ENCODE peak calls at places on chromosomes 6 and 20, in seven cellular contexts. O, S, N, H, F, W and K are unnamed samples.

GRCh38 chr6:80280258-80281010 is 174.0 kb downstream of the BCKDHB start:
- DNase-seq in F (no peak), S (no peak), W (no peak), O (no peak), H (no peak), N (peak; percentile 55), K (no peak)

GRCh38 chr6:104632565-104632964 is 227.2 kb downstream of the HACE1 start:
- DNase-seq in N (no peak), W (no peak), H (no peak), S (no peak), O (no peak), F (no peak), K (no peak)

GRCh38 chr6:79410806-79411205 is 126.4 kb downstream of the LCA5 start:
- DNase-seq in F (no peak), O (no peak), S (peak; percentile 12), W (no peak), H (no peak), N (no peak), K (no peak)

GRCh38 chr20:36113566-36114247 is 40.8 kb upstream of the EPB41L1 start:
- DNase-seq in N (no peak), H (peak; percentile 28), S (no peak), W (no peak), O (no peak), F (no peak), K (no peak)

GRCh38 chr6:117601811-117602150 is 530 bp downstream of the GOPC start:
- DNase-seq in H (no peak), W (no peak), F (no peak), O (no peak), S (no peak), N (no peak), K (no peak)

GRCh38 chr6:29945421-29945820 is 3.1 kb downstream of the HLA-A start:
- DNase-seq in S (no peak), W (no peak), O (no peak), H (no peak), F (no peak), N (no peak), K (no peak)

GRCh38 chr6:136012198-136012884 is 160.8 kb downstream of the PDE7B start:
- DNase-seq in S (no peak), N (no peak), H (no peak), W (no peak), O (no peak), F (no peak), K (no peak)

GRCh38 chr6:137827977-137828815 is 38.9 kb upstream of the TNFAIP3 start:
- DNase-seq in W (no peak), F (no peak), O (no peak), S (no peak), N (no peak), H (peak; percentile 84), K (no peak)

GRCh38 chr6:131015630-131016263 is 47.3 kb downstream of the EPB41L2 start:
- DNase-seq in H (no peak), W (no peak), O (no peak), S (no peak), F (no peak), N (no peak), K (peak; percentile 4)

GRCh38 chr6:72084992-72085569 is 198.7 kb downstream of the RIMS1 start:
- DNase-seq in O (no peak), N (peak; percentile 21), W (no peak), S (no peak), F (no peak), H (no peak), K (peak; percentile 41)

GRCh38 chr6:142542704-142543233 is 241.0 kb downstream of the ADGRG6 start:
- DNase-seq in N (peak; percentile 63), S (no peak), W (no peak), F (no peak), H (no peak), O (peak; percentile 36), K (peak; percentile 19)

GRCh38 chr6:110518281-110518623 is 41.8 kb upstream of the SLC22A16 start:
- DNase-seq in O (no peak), H (no peak), F (peak; percentile 34), W (no peak), N (peak; percentile 16), S (peak; percentile 36), K (peak; percentile 26)

GRCh38 chr6:26335631-26336323 is 29.2 kb upstream of the BTN3A2 start:
- DNase-seq in W (no peak), H (no peak), N (no peak), F (no peak), S (no peak), O (no peak), K (no peak)

GRCh38 chr20:5557123-5557522 is 193.1 kb upstream of the SHLD1 start:
- DNase-seq in O (peak; percentile 13), H (peak; percentile 15), F (peak; percentile 61), S (peak; percentile 54), N (peak; percentile 63), W (peak; percentile 10), K (peak; percentile 63)

GRCh38 chr20:38937000-38937399 is 10.8 kb downstream of the FAM83D start:
- DNase-seq in S (no peak), W (no peak), O (no peak), H (no peak), F (no peak), N (no peak), K (no peak)

GRCh38 chr20:57831326-57831991 is 121.6 kb upstream of the PMEPA1 start:
- DNase-seq in N (no peak), O (no peak), S (no peak), H (no peak), F (no peak), W (no peak), K (no peak)

DNA sequence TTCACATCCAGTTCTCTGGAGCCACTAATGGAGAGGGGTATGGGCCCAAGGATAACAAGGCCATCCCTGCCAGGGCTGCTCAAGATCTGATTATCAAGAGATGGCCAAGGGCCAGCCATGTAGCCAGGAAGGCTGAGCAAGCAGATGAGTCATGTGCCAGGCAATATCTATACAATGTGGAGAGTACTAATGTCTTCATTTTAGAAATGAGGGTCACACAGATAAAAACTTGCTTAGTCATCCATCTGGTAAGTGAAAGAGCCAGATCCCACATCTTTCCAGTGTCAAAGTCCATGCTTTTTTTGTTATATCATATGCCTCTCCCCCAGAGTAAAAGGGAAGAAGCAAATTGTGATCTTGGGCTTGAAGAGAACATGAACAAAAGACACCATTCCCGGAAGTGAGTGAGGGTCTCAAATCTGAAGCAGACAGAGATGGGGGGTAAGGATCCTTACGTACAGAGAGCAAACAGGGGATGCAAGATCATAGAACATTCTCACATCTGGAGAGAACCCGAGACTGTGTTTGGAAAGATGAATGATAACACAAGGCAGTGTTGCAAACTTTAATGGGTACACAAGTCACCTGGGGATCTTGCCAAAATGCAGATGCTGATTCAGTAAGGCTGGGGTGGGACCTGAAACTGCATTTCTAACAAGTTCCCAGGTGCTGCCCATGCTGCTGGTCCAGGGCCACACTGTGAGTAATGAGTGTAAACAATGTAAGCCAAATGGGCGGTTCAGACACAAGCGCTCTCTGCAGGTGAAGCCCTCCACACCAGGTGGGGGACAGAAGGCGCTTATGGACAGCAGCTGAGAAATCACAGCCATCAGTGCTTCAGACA is 20.0 kb upstream of the GSTA3 start:
- DNase-seq in F (peak; percentile 43), O (peak; percentile 22), S (peak; percentile 22), H (no peak), N (peak; percentile 58), W (no peak), K (no peak)
- TF ChIP-seq JUND in F (no peak), O (peak; percentile 34), S (peak; percentile 96), H (no peak), N (peak; percentile 91), W (no peak), K (no peak)

GRCh38 chr6:113588646-113589045 is 268.5 kb upstream of the MARCKS start:
- DNase-seq in W (no peak), S (no peak), H (no peak), O (no peak), F (no peak), N (no peak), K (no peak)
- TF ChIP-seq JUND in W (no peak), S (no peak), H (no peak), O (no peak), F (no peak), N (no peak), K (no peak)

DNA sequence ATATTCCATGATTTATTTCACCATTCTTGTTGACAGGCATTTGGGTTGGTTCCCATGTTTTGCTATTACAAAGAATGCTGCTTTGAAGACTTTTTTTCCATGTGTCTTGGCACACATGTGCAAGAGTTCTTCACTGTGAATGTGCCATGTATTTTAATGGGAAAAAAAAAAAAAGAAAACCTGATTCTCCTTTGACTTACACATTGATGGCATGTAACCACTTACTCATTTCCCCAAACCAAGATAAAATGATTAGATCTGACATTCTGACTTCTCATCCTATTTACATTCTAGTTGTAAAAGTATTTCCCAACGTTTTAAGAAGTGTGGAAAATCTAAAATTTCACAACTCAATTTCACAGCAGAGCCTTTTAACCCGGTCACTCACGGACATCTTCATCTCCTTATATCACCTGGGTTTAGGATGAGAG is 4.4 kb downstream of the CAP2 start:
- DNase-seq in W (no peak), H (no peak), F (no peak), O (no peak), S (no peak), N (no peak), K (no peak)
- TF ChIP-seq JUND in W (no peak), H (no peak), F (no peak), O (no peak), S (no peak), N (no peak), K (no peak)

GRCh38 chr20:9514461-9515210 is at the start of gene LAMP5:
- DNase-seq in W (no peak), S (peak; percentile 82), H (no peak), N (no peak), O (no peak), F (no peak), K (peak; percentile 51)

GRCh38 chr20:9516658-9516987 is 2.2 kb downstream of the LAMP5 start:
- DNase-seq in O (no peak), F (no peak), S (no peak), N (no peak), H (no peak), W (no peak), K (no peak)

GRCh38 chr20:9515211-9515580 is 806 bp downstream of the LAMP5 start:
- DNase-seq in W (no peak), O (no peak), N (no peak), H (no peak), S (peak; percentile 54), F (no peak), K (no peak)

GRCh38 chr20:9517297-9518134 is 3.1 kb downstream of the LAMP5 start:
- DNase-seq in S (no peak), H (no peak), N (no peak), F (no peak), W (no peak), O (no peak), K (no peak)

DNA sequence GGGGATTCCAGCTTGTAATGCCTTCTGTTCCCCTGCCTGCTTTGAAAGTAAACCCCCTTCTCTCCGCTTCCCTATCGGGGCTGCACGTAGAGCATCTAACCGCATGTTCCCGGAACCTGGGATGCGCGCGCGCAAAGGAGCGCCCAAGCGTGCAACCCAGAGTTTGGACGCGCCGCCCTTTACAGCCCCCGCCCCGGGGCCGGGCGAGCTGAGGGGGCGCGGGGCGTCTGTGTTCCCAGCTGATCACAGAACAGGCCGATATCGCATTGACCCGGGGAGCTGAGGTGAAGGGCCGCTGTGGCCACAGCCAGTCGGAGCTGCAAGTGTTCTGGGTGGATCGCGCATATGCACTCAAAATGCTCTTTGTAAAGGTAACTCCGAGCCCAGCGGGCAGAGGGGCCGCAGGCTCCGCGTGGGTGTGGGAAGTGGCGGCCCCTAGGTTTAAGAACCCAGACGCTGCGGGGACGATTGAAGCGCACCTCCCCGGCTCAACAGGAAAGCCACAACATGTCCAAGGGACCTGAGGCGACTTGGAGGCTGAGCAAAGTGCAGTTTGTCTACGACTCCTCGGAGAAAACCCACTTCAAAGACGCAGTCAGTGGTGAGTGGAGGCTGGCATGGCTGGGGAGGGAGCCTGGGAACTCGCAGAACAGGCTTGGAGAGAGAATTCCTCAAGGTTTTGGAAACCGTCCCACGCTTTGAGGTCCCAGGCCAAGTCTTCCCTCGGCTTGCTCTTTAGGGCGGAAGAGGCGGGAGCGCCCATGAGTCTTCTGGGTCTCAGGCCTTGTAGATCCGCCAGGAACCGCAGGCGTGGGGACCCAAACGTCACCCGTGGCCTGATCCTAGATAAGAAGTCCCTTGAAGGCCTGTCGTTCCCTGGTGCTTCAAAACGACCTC is 1.6 kb downstream of the LAMP5 start:
- DNase-seq in S (peak; percentile 76), W (no peak), F (no peak), N (no peak), H (no peak), O (peak; percentile 10), K (peak; percentile 61)
- TF ChIP-seq JUND in S (no peak), W (no peak), F (no peak), N (no peak), H (no peak), O (no peak), K (no peak)